ENCODE peak calls at places on chromosome 1, in four cellular contexts. W is stomach, K is GM23248, R is heart right ventricle. V is an unnamed sample.

GRCh38 chr1:110677526-110677925 is 2.8 kb upstream of the KCNA3 start:
- DNase-seq in W (no peak), K (no peak), R (no peak), V (no peak)

GRCh38 chr1:18913065-18913502 is 10.7 kb upstream of the ALDH4A1 start:
- DNase-seq in W (peak; percentile 86), K (peak; percentile 87), R (peak; percentile 89), V (peak; percentile 94)

GRCh38 chr1:27478098-27478497 is 11.9 kb downstream of the WASF2 start:
- DNase-seq in W (no peak), K (no peak), R (no peak), V (no peak)

GRCh38 chr1:117136749-117137148 is 15.2 kb upstream of the TRIM45 start:
- DNase-seq in W (no peak), K (no peak), R (no peak), V (no peak)

GRCh38 chr1:39110325-39110851 is 84.2 kb downstream of the NDUFS5 start:
- DNase-seq in W (no peak), K (peak; percentile 94), R (no peak), V (peak; percentile 62)

GRCh38 chr1:30527511-30528140 is 195.8 kb downstream of the MATN1 start:
- DNase-seq in W (peak; percentile 21), K (peak; percentile 24), R (peak; percentile 56), V (no peak)

GRCh38 chr1:32623775-32624174 is 26.6 kb downstream of the ZBTB8OS start:
- DNase-seq in W (no peak), K (no peak), R (no peak), V (no peak)

GRCh38 chr1:43319766-43320165 is 17.9 kb upstream of the MPL start:
- DNase-seq in W (no peak), K (no peak), R (no peak), V (no peak)

GRCh38 chr1:167739752-167740151 is 18.0 kb downstream of the MPZL1 start:
- DNase-seq in W (no peak), K (no peak), R (no peak), V (no peak)

GRCh38 chr1:15957221-15958090 is 18.4 kb downstream of the ZBTB17 start:
- DNase-seq in W (no peak), K (no peak), R (no peak), V (no peak)

GRCh38 chr1:223229756-223230155 is 86.7 kb upstream of the TLR5 start:
- DNase-seq in W (no peak), K (no peak), R (no peak), V (no peak)

GRCh38 chr1:59999006-59999405 is 72.4 kb upstream of the CYP2J2 start:
- DNase-seq in W (no peak), K (no peak), R (no peak), V (no peak)

GRCh38 chr1:106831511-106831910 is 225.0 kb upstream of the PRMT6 start:
- DNase-seq in W (no peak), K (peak; percentile 11), R (no peak), V (no peak)

GRCh38 chr1:121444096-121444495 is 259.3 kb downstream of the SRGAP2C start:
- DNase-seq in W (no peak), K (peak; percentile 13), R (no peak), V (no peak)

GRCh38 chr1:178412400-178412770 is 84.4 kb downstream of the CLEC20A start:
- DNase-seq in W (no peak), K (no peak), R (no peak), V (no peak)

GRCh38 chr1:33241866-33242265 is 14.4 kb upstream of the ZNF362 start:
- DNase-seq in W (no peak), K (peak; percentile 18), R (no peak), V (no peak)

GRCh38 chr1:177873238-177873637 is 96.6 kb downstream of the SEC16B start:
- DNase-seq in W (no peak), K (peak; percentile 89), R (no peak), V (no peak)

GRCh38 chr1:30397576-30397975 is 325.8 kb downstream of the MATN1 start:
- DNase-seq in W (no peak), K (no peak), R (no peak), V (no peak)

GRCh38 chr1:7587726-7588456 is 183.2 kb upstream of the VAMP3 start:
- DNase-seq in W (no peak), K (no peak), R (no peak), V (no peak)

GRCh38 chr1:33960496-33960895 is 96.6 kb downstream of the HMGB4 start:
- DNase-seq in W (no peak), K (no peak), R (no peak), V (no peak)

GRCh38 chr1:78645728-78646127 is 3.9 kb upstream of the IFI44 start:
- DNase-seq in W (no peak), K (no peak), R (no peak), V (no peak)

GRCh38 chr1:25754421-25755195 is 45.4 kb upstream of the SELENON start:
- DNase-seq in W (no peak), K (no peak), R (no peak), V (no peak)

GRCh38 chr1:25748531-25749205 is 51.3 kb upstream of the SELENON start:
- DNase-seq in W (peak; percentile 67), K (no peak), R (no peak), V (no peak)

GRCh38 chr1:25755475-25756125 is 44.4 kb upstream of the SELENON start:
- DNase-seq in W (no peak), K (no peak), R (no peak), V (no peak)

GRCh38 chr1:25747046-25747705 is 52.8 kb upstream of the SELENON start:
- DNase-seq in W (no peak), K (no peak), R (no peak), V (no peak)

DNA sequence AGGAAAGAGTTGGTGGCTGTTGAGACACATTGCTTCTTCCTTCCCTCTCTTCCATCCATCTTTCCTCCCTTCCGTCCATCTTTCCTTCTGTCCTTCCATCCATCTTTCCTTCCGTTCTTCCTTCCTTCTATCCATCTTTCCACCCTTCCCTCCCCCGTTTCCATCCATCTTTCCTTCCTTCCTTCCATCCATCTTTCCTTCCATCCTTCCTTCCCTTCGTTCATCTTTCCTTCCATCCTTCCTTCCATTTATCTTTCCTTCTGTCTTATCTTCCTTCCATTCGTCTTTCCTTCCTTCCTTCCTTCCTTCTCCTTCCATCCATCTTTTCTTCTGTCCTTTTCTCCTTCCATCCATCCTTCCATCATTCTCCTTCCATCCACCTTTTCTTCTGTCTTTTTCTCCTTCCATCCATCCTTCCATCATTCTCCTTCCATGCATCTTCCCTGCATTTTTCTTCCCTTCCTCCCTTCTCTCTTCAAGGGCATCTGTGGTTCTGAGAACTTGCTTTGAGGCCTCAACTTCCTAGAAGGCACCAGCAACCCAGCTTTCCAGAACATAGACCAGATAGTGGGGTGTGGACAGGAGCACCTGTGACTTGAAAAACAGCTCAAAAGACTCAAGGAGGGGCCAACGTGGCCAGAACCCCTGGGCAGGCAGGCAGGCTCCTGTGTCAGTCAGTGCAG is 48.9 kb upstream of the SELENON start:
- DNase-seq in W (no peak), K (no peak), R (no peak), V (no peak)
- H3K4me3 ChIP-seq in W (no peak overlapping the region), K (no peak overlapping the region), R (no peak overlapping the region), V (no peak overlapping the region)

GRCh38 chr1:2468041-2468472 is 8.0 kb upstream of the PLCH2 start:
- DNase-seq in W (no peak), K (peak; percentile 51), R (peak; percentile 38), V (no peak)

GRCh38 chr1:2468540-2468939 is 7.5 kb upstream of the PLCH2 start:
- DNase-seq in W (no peak), K (no peak), R (no peak), V (no peak)

GRCh38 chr1:2465371-2466269 is 10.5 kb upstream of the PLCH2 start:
- DNase-seq in W (no peak), K (no peak), R (no peak), V (no peak)

GRCh38 chr1:2466270-2466665 is 9.8 kb upstream of the PLCH2 start:
- DNase-seq in W (no peak), K (no peak), R (no peak), V (no peak)

DNA sequence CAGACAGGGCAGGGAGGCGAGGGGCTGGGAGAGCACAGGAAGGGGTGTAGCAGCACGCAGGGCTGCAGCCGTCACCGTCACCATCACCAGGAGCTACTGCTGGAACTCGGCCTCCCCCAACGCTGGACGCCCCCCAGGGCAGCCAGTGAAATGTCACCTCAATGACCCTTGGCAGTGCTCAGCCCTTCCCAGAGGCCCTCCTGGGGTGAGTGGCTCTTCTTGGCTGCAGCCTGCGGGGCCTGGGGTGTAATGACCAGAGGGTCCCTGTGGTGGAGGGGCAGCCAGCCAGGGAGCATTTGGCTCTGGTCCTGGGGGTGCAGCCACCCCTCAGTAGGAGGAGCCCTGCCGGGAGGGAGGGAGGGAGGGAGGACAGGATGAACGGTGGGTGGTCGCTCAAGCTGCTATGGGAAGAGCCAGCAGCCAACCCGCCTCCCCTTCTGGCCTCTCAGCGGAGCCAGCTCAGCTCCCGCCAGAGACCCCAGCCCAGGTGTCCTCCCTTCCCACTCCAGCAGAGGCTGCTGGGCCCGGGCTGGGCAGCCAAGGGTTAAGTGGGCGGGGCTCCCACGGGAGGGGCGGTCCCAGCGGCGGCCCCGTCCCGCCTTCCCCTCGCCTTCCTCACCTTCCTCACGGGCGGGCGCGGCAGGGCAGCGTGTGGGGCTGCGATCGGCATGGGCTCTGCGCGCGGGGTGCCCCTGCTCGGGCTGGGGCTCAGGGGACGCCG is 9.1 kb upstream of the PLCH2 start:
- DNase-seq in W (no peak), K (no peak), R (no peak), V (no peak)
- H3K4me3 ChIP-seq in W (no peak overlapping the region), K (no peak overlapping the region), R (no peak overlapping the region), V (no peak overlapping the region)

DNA sequence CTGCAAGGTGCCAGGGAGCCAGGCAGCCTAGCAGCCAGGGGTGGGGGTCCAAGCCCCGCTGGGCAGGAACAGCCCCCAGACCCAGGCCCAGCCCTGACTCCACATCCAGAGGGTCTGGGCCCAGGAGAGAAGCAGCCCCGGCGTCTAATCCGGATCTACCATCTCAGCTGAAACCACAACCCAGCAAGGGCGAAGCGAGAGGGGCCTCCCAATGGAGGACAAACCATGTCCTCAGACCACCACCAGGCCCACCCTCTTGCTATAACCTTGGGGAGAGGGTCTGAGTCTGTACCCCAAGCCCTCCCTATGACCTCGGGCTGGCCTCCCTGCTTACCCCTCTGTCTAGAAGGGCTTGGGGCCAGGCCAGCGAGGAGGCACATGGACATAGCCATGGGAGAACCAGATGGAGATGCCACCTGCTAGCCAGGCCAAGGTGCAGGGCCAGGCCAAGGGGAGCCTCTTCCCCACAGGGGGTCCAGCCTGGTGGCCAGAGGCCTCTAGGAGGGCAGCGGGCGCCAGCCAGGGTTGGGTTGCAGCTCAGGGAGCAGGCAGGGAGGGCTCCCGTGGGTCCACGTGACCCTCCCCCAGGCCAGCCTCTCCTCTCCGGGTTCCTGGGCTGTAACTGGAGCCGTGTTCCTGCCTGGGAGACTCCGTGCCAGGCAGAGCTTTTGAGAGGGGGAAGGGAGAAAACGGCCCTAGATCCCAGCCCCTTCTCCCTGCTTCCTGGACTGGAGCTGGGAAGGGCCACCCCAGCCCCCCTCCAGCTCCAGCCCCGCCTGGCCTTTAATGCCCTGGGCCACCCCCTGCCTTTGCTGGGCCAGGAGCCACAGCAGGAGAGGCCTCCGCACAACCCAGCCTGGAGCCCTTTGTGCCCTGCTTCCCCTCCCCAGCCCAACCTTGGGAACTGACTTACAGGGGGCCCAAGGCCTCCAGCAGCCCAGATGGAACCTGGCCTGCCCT is 2.5 kb downstream of the WNT9A start:
- DNase-seq in W (peak; percentile 55), K (no peak), R (no peak), V (peak; percentile 44)
- H3K4me3 ChIP-seq in W (peak overlapping the region; percentile 61), K (no peak overlapping the region), R (peak overlapping the region; percentile 67), V (no peak overlapping the region)

DNA sequence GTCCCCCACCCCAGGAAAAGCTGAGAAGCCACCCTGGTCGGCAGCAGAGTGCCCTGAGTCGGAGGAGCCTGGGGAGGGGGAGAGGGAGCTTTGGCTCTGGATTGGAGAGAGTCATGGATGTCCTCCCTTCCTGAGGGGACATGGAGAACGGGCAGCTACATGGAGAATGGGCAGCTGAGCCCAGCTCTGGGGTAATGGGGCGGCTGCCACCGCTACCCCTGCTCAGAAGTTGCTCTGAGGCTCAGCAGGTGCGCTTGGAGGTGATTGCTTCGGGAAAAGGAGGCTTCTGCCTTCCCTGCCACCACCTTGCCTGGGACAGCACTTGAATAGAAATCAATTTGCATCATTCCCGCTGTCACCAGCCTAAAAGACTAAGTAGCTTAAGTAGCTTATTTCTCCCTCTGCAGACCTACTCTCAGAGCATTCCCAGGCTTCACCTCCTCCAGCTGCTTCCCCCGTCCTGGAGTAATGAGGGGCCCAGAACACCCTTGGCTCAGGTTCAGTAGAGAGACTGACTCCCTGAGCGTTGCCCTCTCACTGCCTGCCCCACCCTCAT is 8.3 kb downstream of the DISP3 start:
- DNase-seq in W (no peak), K (no peak), R (no peak), V (no peak)
- H3K4me3 ChIP-seq in W (no peak overlapping the region), K (no peak overlapping the region), R (no peak overlapping the region), V (no peak overlapping the region)